ENCODE peak calls at places on chromosomes 5 and 9, in eight cellular contexts. One of them, this sample, is unnamed.

GRCh38 chr9:4301971-4302427 is 2.1 kb upstream of the GLIS3 start:
- DNase-seq in IMR-90: peak
- DNase-seq in WERI-Rb-1: no peak
- DNase-seq in neuronal stem cell: no peak
- DNase-seq in kidney: peak
- DNase-seq in AG04450: peak
- DNase-seq in heart right ventricle: peak
- DNase-seq in substantia nigra: no peak
- DNase-seq in this sample: no peak

GRCh38 chr5:151595411-151595826 is 4.3 kb upstream of the FAT2 start:
- DNase-seq in substantia nigra: no peak
- DNase-seq in WERI-Rb-1: no peak
- DNase-seq in heart right ventricle: peak
- DNase-seq in kidney: no peak
- DNase-seq in IMR-90: no peak
- DNase-seq in AG04450: no peak
- DNase-seq in neuronal stem cell: no peak
- DNase-seq in this sample: no peak

GRCh38 chr5:38948501-38948900 is 102.7 kb downstream of the OSMR start:
- DNase-seq in AG04450: peak
- DNase-seq in WERI-Rb-1: no peak
- DNase-seq in neuronal stem cell: no peak
- DNase-seq in substantia nigra: no peak
- DNase-seq in heart right ventricle: no peak
- DNase-seq in kidney: no peak
- DNase-seq in IMR-90: peak
- DNase-seq in this sample: no peak

GRCh38 chr9:95270790-95271189 is 46.7 kb downstream of the FANCC start:
- DNase-seq in neuronal stem cell: no peak
- DNase-seq in WERI-Rb-1: no peak
- DNase-seq in AG04450: no peak
- DNase-seq in substantia nigra: no peak
- DNase-seq in IMR-90: no peak
- DNase-seq in heart right ventricle: no peak
- DNase-seq in kidney: no peak
- DNase-seq in this sample: no peak

GRCh38 chr5:126884269-126884819 is 107.4 kb downstream of the LMNB1 start:
- DNase-seq in neuronal stem cell: no peak
- DNase-seq in WERI-Rb-1: no peak
- DNase-seq in substantia nigra: no peak
- DNase-seq in kidney: no peak
- DNase-seq in IMR-90: peak
- DNase-seq in AG04450: peak
- DNase-seq in heart right ventricle: no peak
- DNase-seq in this sample: no peak

GRCh38 chr5:137218471-137218870 is 280.7 kb downstream of the SPOCK1 start:
- DNase-seq in WERI-Rb-1: no peak
- DNase-seq in AG04450: no peak
- DNase-seq in substantia nigra: no peak
- DNase-seq in heart right ventricle: no peak
- DNase-seq in kidney: no peak
- DNase-seq in neuronal stem cell: no peak
- DNase-seq in IMR-90: peak
- DNase-seq in this sample: no peak

GRCh38 chr5:112163435-112163834 is 255.6 kb downstream of the EPB41L4A start:
- DNase-seq in heart right ventricle: no peak
- DNase-seq in IMR-90: no peak
- DNase-seq in WERI-Rb-1: no peak
- DNase-seq in AG04450: no peak
- DNase-seq in neuronal stem cell: no peak
- DNase-seq in substantia nigra: no peak
- DNase-seq in kidney: no peak
- DNase-seq in this sample: no peak

GRCh38 chr9:20524776-20525175 is 97.5 kb downstream of the MLLT3 start:
- DNase-seq in WERI-Rb-1: peak
- DNase-seq in substantia nigra: no peak
- DNase-seq in IMR-90: no peak
- DNase-seq in AG04450: no peak
- DNase-seq in neuronal stem cell: no peak
- DNase-seq in heart right ventricle: no peak
- DNase-seq in kidney: no peak
- DNase-seq in this sample: no peak

GRCh38 chr5:1293416-1293996 is 1.4 kb downstream of the TERT start:
- DNase-seq in kidney: peak
- DNase-seq in AG04450: no peak
- DNase-seq in WERI-Rb-1: peak
- DNase-seq in neuronal stem cell: no peak
- DNase-seq in substantia nigra: no peak
- DNase-seq in heart right ventricle: no peak
- DNase-seq in IMR-90: no peak
- DNase-seq in this sample: no peak

GRCh38 chr9:128175743-128176142 is 15.6 kb downstream of the CIZ1 start:
- DNase-seq in neuronal stem cell: no peak
- DNase-seq in IMR-90: no peak
- DNase-seq in kidney: no peak
- DNase-seq in WERI-Rb-1: no peak
- DNase-seq in heart right ventricle: no peak
- DNase-seq in AG04450: no peak
- DNase-seq in substantia nigra: no peak
- DNase-seq in this sample: no peak

GRCh38 chr9:115411516-115411915 is 293.6 kb upstream of the TNC start:
- DNase-seq in heart right ventricle: no peak
- DNase-seq in substantia nigra: no peak
- DNase-seq in WERI-Rb-1: no peak
- DNase-seq in IMR-90: peak
- DNase-seq in kidney: no peak
- DNase-seq in AG04450: peak
- DNase-seq in neuronal stem cell: no peak
- DNase-seq in this sample: no peak

GRCh38 chr9:7668541-7668940 is 131.0 kb downstream of the DMAC1 start:
- DNase-seq in WERI-Rb-1: no peak
- DNase-seq in neuronal stem cell: no peak
- DNase-seq in AG04450: no peak
- DNase-seq in kidney: no peak
- DNase-seq in IMR-90: no peak
- DNase-seq in substantia nigra: no peak
- DNase-seq in heart right ventricle: no peak
- DNase-seq in this sample: no peak

GRCh38 chr9:121972501-121972981 is 120.6 kb downstream of the TTLL11 start:
- DNase-seq in neuronal stem cell: no peak
- DNase-seq in AG04450: no peak
- DNase-seq in heart right ventricle: no peak
- DNase-seq in kidney: peak
- DNase-seq in WERI-Rb-1: no peak
- DNase-seq in IMR-90: peak
- DNase-seq in substantia nigra: no peak
- DNase-seq in this sample: no peak

GRCh38 chr5:161778796-161779195 is 69.1 kb upstream of the GABRA1 start:
- DNase-seq in substantia nigra: no peak
- DNase-seq in WERI-Rb-1: no peak
- DNase-seq in IMR-90: no peak
- DNase-seq in kidney: no peak
- DNase-seq in AG04450: no peak
- DNase-seq in neuronal stem cell: no peak
- DNase-seq in heart right ventricle: no peak
- DNase-seq in this sample: no peak

GRCh38 chr5:126516852-126517251 is 78.2 kb downstream of the ALDH7A1 start:
- DNase-seq in IMR-90: peak
- DNase-seq in WERI-Rb-1: no peak
- DNase-seq in heart right ventricle: no peak
- DNase-seq in kidney: no peak
- DNase-seq in AG04450: no peak
- DNase-seq in neuronal stem cell: no peak
- DNase-seq in substantia nigra: no peak
- DNase-seq in this sample: no peak

GRCh38 chr5:139795074-139796001 is at the start of gene PSD2:
- DNase-seq in IMR-90: no peak
- DNase-seq in AG04450: no peak
- DNase-seq in kidney: no peak
- DNase-seq in substantia nigra: peak
- DNase-seq in neuronal stem cell: peak
- DNase-seq in heart right ventricle: peak
- DNase-seq in WERI-Rb-1: peak
- DNase-seq in this sample: no peak

GRCh38 chr5:127840809-127841208 is 137.6 kb downstream of the CCDC192 start:
- DNase-seq in IMR-90: no peak
- DNase-seq in WERI-Rb-1: no peak
- DNase-seq in AG04450: no peak
- DNase-seq in heart right ventricle: no peak
- DNase-seq in kidney: no peak
- DNase-seq in neuronal stem cell: no peak
- DNase-seq in substantia nigra: no peak
- DNase-seq in this sample: no peak

GRCh38 chr9:128098017-128098935 is 29.3 kb downstream of the PTGES2 start:
- DNase-seq in kidney: peak
- DNase-seq in WERI-Rb-1: peak
- DNase-seq in heart right ventricle: peak
- DNase-seq in substantia nigra: peak
- DNase-seq in AG04450: peak
- DNase-seq in IMR-90: peak
- DNase-seq in neuronal stem cell: peak
- DNase-seq in this sample: peak

GRCh38 chr5:56760723-56761122 is 54.6 kb upstream of the MAP3K1 start:
- DNase-seq in heart right ventricle: no peak
- DNase-seq in neuronal stem cell: peak
- DNase-seq in kidney: no peak
- DNase-seq in substantia nigra: no peak
- DNase-seq in WERI-Rb-1: no peak
- DNase-seq in IMR-90: no peak
- DNase-seq in AG04450: no peak
- DNase-seq in this sample: no peak

GRCh38 chr5:78566747-78567449 is 81.7 kb downstream of the LHFPL2 start:
- DNase-seq in neuronal stem cell: no peak
- DNase-seq in kidney: no peak
- DNase-seq in WERI-Rb-1: no peak
- DNase-seq in heart right ventricle: no peak
- DNase-seq in IMR-90: peak
- DNase-seq in substantia nigra: no peak
- DNase-seq in AG04450: no peak
- DNase-seq in this sample: no peak

GRCh38 chr9:122134822-122135528 is 24.6 kb downstream of the NDUFA8 start:
- DNase-seq in substantia nigra: no peak
- DNase-seq in heart right ventricle: no peak
- DNase-seq in IMR-90: peak
- DNase-seq in AG04450: no peak
- DNase-seq in neuronal stem cell: peak
- DNase-seq in WERI-Rb-1: no peak
- DNase-seq in kidney: no peak
- DNase-seq in this sample: no peak

GRCh38 chr5:80177236-80177635 is 78.6 kb downstream of the SERINC5 start:
- DNase-seq in substantia nigra: no peak
- DNase-seq in IMR-90: no peak
- DNase-seq in WERI-Rb-1: no peak
- DNase-seq in heart right ventricle: no peak
- DNase-seq in kidney: no peak
- DNase-seq in neuronal stem cell: no peak
- DNase-seq in AG04450: no peak
- DNase-seq in this sample: no peak
- H3K27ac ChIP-seq in substantia nigra: no peak
- H3K27ac ChIP-seq in IMR-90: no peak
- H3K27ac ChIP-seq in WERI-Rb-1: no peak
- H3K27ac ChIP-seq in heart right ventricle: no peak
- H3K27ac ChIP-seq in kidney: no peak
- H3K27ac ChIP-seq in neuronal stem cell: no peak
- H3K27ac ChIP-seq in AG04450: no peak
- H3K27ac ChIP-seq in this sample: peak

GRCh38 chr9:129411501-129412175 is 209.3 kb downstream of the C9orf50 start:
- DNase-seq in WERI-Rb-1: no peak
- DNase-seq in AG04450: no peak
- DNase-seq in heart right ventricle: no peak
- DNase-seq in kidney: peak
- DNase-seq in IMR-90: no peak
- DNase-seq in neuronal stem cell: no peak
- DNase-seq in substantia nigra: no peak
- DNase-seq in this sample: no peak
- H3K27ac ChIP-seq in WERI-Rb-1: no peak
- H3K27ac ChIP-seq in AG04450: no peak
- H3K27ac ChIP-seq in heart right ventricle: peak
- H3K27ac ChIP-seq in kidney: peak
- H3K27ac ChIP-seq in IMR-90: no peak
- H3K27ac ChIP-seq in neuronal stem cell: no peak
- H3K27ac ChIP-seq in substantia nigra: no peak
- H3K27ac ChIP-seq in this sample: no peak

GRCh38 chr9:113356686-113357292 is 7.4 kb downstream of the BSPRY start:
- DNase-seq in heart right ventricle: no peak
- DNase-seq in IMR-90: no peak
- DNase-seq in neuronal stem cell: no peak
- DNase-seq in kidney: no peak
- DNase-seq in WERI-Rb-1: no peak
- DNase-seq in AG04450: no peak
- DNase-seq in substantia nigra: no peak
- DNase-seq in this sample: no peak
- H3K27ac ChIP-seq in heart right ventricle: no peak
- H3K27ac ChIP-seq in IMR-90: no peak
- H3K27ac ChIP-seq in neuronal stem cell: no peak
- H3K27ac ChIP-seq in kidney: no peak
- H3K27ac ChIP-seq in WERI-Rb-1: no peak
- H3K27ac ChIP-seq in AG04450: no peak
- H3K27ac ChIP-seq in substantia nigra: no peak
- H3K27ac ChIP-seq in this sample: no peak

DNA sequence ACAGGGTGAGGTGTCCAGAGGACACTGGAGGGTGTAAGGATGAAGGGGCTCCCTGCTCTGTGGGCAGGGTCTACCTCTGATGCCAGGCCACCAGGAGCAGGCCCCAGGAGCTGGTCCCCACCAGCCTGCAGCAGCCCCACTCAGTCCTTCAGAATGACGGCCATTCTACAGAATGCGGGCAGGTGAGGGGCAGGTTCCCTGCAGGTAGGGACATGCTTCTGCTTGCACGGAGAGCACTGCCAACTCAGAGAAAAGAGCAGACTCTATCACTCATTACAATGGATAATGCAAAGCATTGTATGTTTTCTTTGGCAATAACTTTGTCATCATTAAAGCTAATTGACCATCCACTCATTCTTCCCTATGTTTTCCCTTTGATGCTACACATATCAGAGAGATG is 39.0 kb downstream of the DDX31 start:
- DNase-seq in WERI-Rb-1: no peak
- DNase-seq in AG04450: no peak
- DNase-seq in kidney: no peak
- DNase-seq in IMR-90: no peak
- DNase-seq in neuronal stem cell: no peak
- DNase-seq in substantia nigra: no peak
- DNase-seq in heart right ventricle: no peak
- DNase-seq in this sample: no peak
- H3K27ac ChIP-seq in WERI-Rb-1: no peak
- H3K27ac ChIP-seq in AG04450: no peak
- H3K27ac ChIP-seq in kidney: no peak
- H3K27ac ChIP-seq in IMR-90: no peak
- H3K27ac ChIP-seq in neuronal stem cell: no peak
- H3K27ac ChIP-seq in substantia nigra: no peak
- H3K27ac ChIP-seq in heart right ventricle: no peak
- H3K27ac ChIP-seq in this sample: no peak

GRCh38 chr9:96612966-96613589 is 6.6 kb downstream of the CDC14B start:
- DNase-seq in neuronal stem cell: no peak
- DNase-seq in WERI-Rb-1: no peak
- DNase-seq in kidney: no peak
- DNase-seq in heart right ventricle: no peak
- DNase-seq in IMR-90: no peak
- DNase-seq in AG04450: no peak
- DNase-seq in substantia nigra: no peak
- DNase-seq in this sample: no peak
- H3K27ac ChIP-seq in neuronal stem cell: no peak
- H3K27ac ChIP-seq in WERI-Rb-1: no peak
- H3K27ac ChIP-seq in kidney: no peak
- H3K27ac ChIP-seq in heart right ventricle: peak
- H3K27ac ChIP-seq in IMR-90: no peak
- H3K27ac ChIP-seq in AG04450: no peak
- H3K27ac ChIP-seq in substantia nigra: peak
- H3K27ac ChIP-seq in this sample: no peak

GRCh38 chr5:93296338-93296737 is 284.7 kb downstream of the NR2F1-AS1 start:
- DNase-seq in neuronal stem cell: no peak
- DNase-seq in kidney: no peak
- DNase-seq in substantia nigra: no peak
- DNase-seq in WERI-Rb-1: no peak
- DNase-seq in AG04450: no peak
- DNase-seq in IMR-90: peak
- DNase-seq in heart right ventricle: no peak
- DNase-seq in this sample: no peak
- H3K27ac ChIP-seq in neuronal stem cell: no peak
- H3K27ac ChIP-seq in kidney: no peak
- H3K27ac ChIP-seq in substantia nigra: no peak
- H3K27ac ChIP-seq in WERI-Rb-1: no peak
- H3K27ac ChIP-seq in AG04450: no peak
- H3K27ac ChIP-seq in IMR-90: no peak
- H3K27ac ChIP-seq in heart right ventricle: no peak
- H3K27ac ChIP-seq in this sample: no peak

This sample was measured in HL-60.